ENCODE peak calls at places on chromosomes 16 and 17, in ten cellular contexts. L, Y, D, K, G, Z, P, N, J and T are unnamed samples.

GRCh38 chr16:22395960-22396359 is 21.5 kb upstream of the CDR2 start:
- DNase-seq in L (no peak), Y (no peak), P (no peak), N (no peak), D (no peak), K (no peak), J (no peak), Z (no peak), G (no peak), T (no peak)

GRCh38 chr17:77769762-77770161 is 188.7 kb upstream of the TNRC6C start:
- DNase-seq in N (no peak), Y (no peak), Z (no peak), J (no peak), D (no peak), K (no peak), P (no peak), G (no peak), L (no peak), T (no peak)

GRCh38 chr17:11309850-11310249 is 68.8 kb downstream of the SHISA6 start:
- DNase-seq in K (no peak), N (no peak), G (no peak), L (no peak), D (no peak), Z (no peak), P (no peak), J (no peak), Y (no peak), T (no peak)

GRCh38 chr16:80948886-80949502 is 57.7 kb downstream of the CMC2 start:
- DNase-seq in D (no peak), P (no peak), G (peak; percentile 82), K (no peak), Y (no peak), L (peak; percentile 39), J (no peak), Z (no peak), N (no peak), T (no peak)

GRCh38 chr17:78040561-78041400 is 82.3 kb downstream of the TNRC6C start:
- DNase-seq in K (peak; percentile 44), D (peak; percentile 66), P (peak; percentile 3), N (peak; percentile 44), Z (peak; percentile 67), Y (no peak), J (peak; percentile 35), G (no peak), L (peak; percentile 65), T (no peak)

GRCh38 chr16:27690604-27691003 is 140.7 kb downstream of the KATNIP start:
- DNase-seq in J (no peak), P (no peak), Y (no peak), D (no peak), N (no peak), L (peak; percentile 11), G (peak; percentile 71), Z (no peak), K (peak; percentile 17), T (no peak)

GRCh38 chr17:4492762-4493561 is 5.7 kb upstream of the SPNS2 start:
- DNase-seq in Y (no peak), Z (peak; percentile 32), K (peak; percentile 81), N (no peak), P (no peak), G (peak; percentile 91), D (peak; percentile 64), L (peak; percentile 43), J (no peak), T (peak; percentile 84)

GRCh38 chr17:1789936-1790335 is 28.1 kb downstream of the SERPINF1 start:
- DNase-seq in J (no peak), Y (no peak), D (no peak), K (no peak), Z (no peak), G (no peak), N (no peak), L (no peak), P (no peak), T (no peak)

GRCh38 chr17:70905796-70906195 is 736.5 kb downstream of the KCNJ2 start:
- DNase-seq in Y (peak; percentile 95), Z (peak; percentile 75), D (no peak), K (peak; percentile 69), P (peak; percentile 2), G (no peak), N (no peak), J (peak; percentile 99), L (peak; percentile 100), T (no peak)

GRCh38 chr17:81374890-81375289 is 20.4 kb upstream of the BAHCC1 start:
- DNase-seq in G (no peak), P (no peak), K (no peak), D (no peak), L (no peak), J (no peak), Z (no peak), N (no peak), Y (no peak), T (no peak)

GRCh38 chr17:81380117-81380516 is 15.1 kb upstream of the BAHCC1 start:
- DNase-seq in P (no peak), K (no peak), L (no peak), N (no peak), D (no peak), Y (no peak), Z (no peak), G (no peak), J (no peak), T (no peak)

GRCh38 chr17:81379523-81379942 is 15.7 kb upstream of the BAHCC1 start:
- DNase-seq in K (no peak), G (peak; percentile 19), J (no peak), L (no peak), P (no peak), D (no peak), N (no peak), Y (no peak), Z (peak; percentile 65), T (no peak)

GRCh38 chr17:81378941-81379511 is 16.2 kb upstream of the BAHCC1 start:
- DNase-seq in Z (no peak), D (no peak), N (no peak), Y (no peak), G (no peak), K (no peak), L (no peak), P (no peak), J (no peak), T (no peak)

GRCh38 chr17:81376946-81377733 is 18.1 kb upstream of the BAHCC1 start:
- DNase-seq in Z (no peak), N (no peak), J (no peak), K (no peak), L (no peak), Y (no peak), P (no peak), D (no peak), G (no peak), T (no peak)
- TF ChIP-seq CTCF in Z (no peak), N (no peak), J (no peak), K (no peak), L (no peak), Y (no peak), P (no peak), D (no peak), G (no peak), T (no peak)

GRCh38 chr16:85641305-85641704 is 28.2 kb downstream of the GSE1 start:
- DNase-seq in Z (no peak), L (no peak), G (no peak), Y (no peak), K (no peak), J (no peak), N (no peak), P (no peak), D (no peak), T (no peak)

GRCh38 chr16:85640606-85641005 is 27.5 kb downstream of the GSE1 start:
- DNase-seq in Y (no peak), G (no peak), P (no peak), D (no peak), L (no peak), N (no peak), Z (no peak), J (no peak), K (no peak), T (no peak)

GRCh38 chr16:85638695-85639409 is 25.7 kb downstream of the GSE1 start:
- DNase-seq in K (no peak), J (no peak), Z (no peak), D (no peak), P (no peak), G (no peak), L (no peak), N (no peak), Y (no peak), T (no peak)

GRCh38 chr16:85639529-85640253 is 26.6 kb downstream of the GSE1 start:
- DNase-seq in Y (no peak), P (no peak), Z (no peak), L (no peak), J (no peak), D (no peak), N (no peak), K (no peak), G (no peak), T (no peak)

DNA sequence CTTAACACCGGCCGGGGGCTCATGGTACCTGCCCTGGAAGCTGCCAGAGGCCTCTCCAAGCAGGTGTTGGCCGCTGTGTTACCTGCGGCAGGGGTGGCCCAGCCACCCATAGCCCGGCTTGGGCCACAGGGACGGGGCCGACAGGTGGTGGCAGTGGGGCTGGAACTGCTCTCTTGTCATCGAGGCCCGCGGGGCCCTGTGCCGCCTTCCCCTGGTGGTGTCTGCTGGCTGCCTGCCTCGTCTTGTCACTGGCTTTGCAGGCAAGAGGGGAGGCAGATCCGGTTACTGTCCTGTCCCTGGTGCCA is 27.1 kb downstream of the GSE1 start:
- DNase-seq in Z (no peak), P (no peak), K (no peak), L (no peak), D (no peak), Y (no peak), J (no peak), G (no peak), N (no peak), T (no peak)
- TF ChIP-seq CTCF in Z (no peak), P (no peak), K (no peak), L (no peak), D (no peak), Y (no peak), J (no peak), G (no peak), N (no peak), T (no peak)

DNA sequence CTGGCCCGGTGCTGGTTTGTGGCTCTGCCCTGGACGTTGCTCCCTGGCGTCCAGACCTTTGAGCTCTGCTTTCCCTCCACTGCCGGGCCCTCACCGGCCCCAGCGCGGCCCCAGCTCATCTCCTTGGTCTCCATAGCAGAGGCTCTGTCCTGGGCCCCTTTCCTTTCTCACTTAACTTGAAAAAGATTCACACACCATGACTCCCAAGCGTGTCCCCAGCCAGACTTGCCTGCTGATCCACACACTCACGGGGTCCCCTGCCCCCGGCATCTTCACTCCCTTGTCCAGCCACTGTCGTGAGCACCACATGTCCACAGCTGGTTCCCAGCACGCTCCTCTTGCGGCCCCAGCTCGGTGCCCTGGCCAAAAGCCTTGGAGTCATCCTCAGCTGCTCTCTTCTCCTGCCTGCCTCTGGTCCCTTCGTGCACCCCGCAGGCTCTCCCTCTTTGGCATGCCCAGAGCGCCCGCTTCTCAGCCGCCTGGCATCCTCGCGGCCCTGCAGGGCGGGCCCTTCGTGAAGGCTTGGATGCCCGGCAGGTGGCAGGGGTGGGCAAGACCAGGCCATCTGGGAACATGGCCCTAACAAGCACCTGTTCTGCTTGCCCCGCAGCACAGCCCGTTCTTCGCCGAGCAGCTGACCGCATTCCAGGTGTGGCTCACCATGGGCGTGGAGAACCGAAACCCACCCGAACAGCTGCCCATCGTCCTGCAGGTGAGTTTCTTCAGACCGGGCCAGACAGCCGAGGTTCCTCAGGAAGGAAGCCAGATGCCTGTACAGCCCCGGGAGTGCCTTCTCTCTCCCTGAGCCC is 145.6 kb upstream of the CHMP6 start:
- DNase-seq in P (no peak), K (no peak), Z (no peak), N (peak; percentile 44), G (no peak), L (no peak), J (no peak), D (no peak), Y (no peak), T (no peak)
- TF ChIP-seq CTCF in P (no peak), K (no peak), Z (no peak), N (peak; percentile 21), G (no peak), L (no peak), J (no peak), D (no peak), Y (no peak), T (no peak)

GRCh38 chr16:11297492-11298142 is 16.5 kb upstream of the PRM1 start:
- DNase-seq in P (peak; percentile 8), N (peak; percentile 92), G (peak; percentile 69), L (peak; percentile 82), Y (peak; percentile 33), J (no peak), D (no peak), K (no peak), Z (no peak), T (no peak)
- TF ChIP-seq CTCF in P (no peak), N (peak; percentile 19), G (no peak), L (no peak), Y (no peak), J (no peak), D (no peak), K (peak; percentile 19), Z (peak; percentile 23), T (no peak)